ENCODE peak calls at places on chromosome 14, in ten cellular contexts. One of them, this sample, is unnamed. For H3K4me1 and H3K36me3, the result is how much of the 10 kb centered on the place peaks cover.

GRCh38 chr14:59483360-59483759 is 848 bp downstream of the L3HYPDH start:
- DNase-seq in psoas muscle: no peak
- DNase-seq in GM23338: no peak
- DNase-seq in stomach: no peak
- DNase-seq in thyroid gland: no peak
- DNase-seq in adipocyte: peak
- DNase-seq in aorta: peak
- DNase-seq in uterus: no peak
- DNase-seq in gastrocnemius medialis: no peak
- DNase-seq in upper lobe of right lung: no peak
- DNase-seq in this sample: no peak

GRCh38 chr14:91509083-91509877 is 830 bp downstream of the PPP4R3A start:
- DNase-seq in psoas muscle: peak
- DNase-seq in GM23338: peak
- DNase-seq in stomach: peak
- DNase-seq in thyroid gland: peak
- DNase-seq in adipocyte: peak
- DNase-seq in aorta: peak
- DNase-seq in uterus: no peak
- DNase-seq in gastrocnemius medialis: peak
- DNase-seq in upper lobe of right lung: peak
- DNase-seq in this sample: no peak

GRCh38 chr14:44833376-44833775 is 128.4 kb downstream of the KLHL28 start:
- DNase-seq in psoas muscle: no peak
- DNase-seq in GM23338: no peak
- DNase-seq in stomach: no peak
- DNase-seq in thyroid gland: no peak
- DNase-seq in adipocyte: no peak
- DNase-seq in aorta: no peak
- DNase-seq in uterus: no peak
- DNase-seq in gastrocnemius medialis: no peak
- DNase-seq in upper lobe of right lung: no peak
- DNase-seq in this sample: no peak

GRCh38 chr14:105313381-105314286 is 914 bp upstream of the PACS2 start:
- DNase-seq in psoas muscle: peak
- DNase-seq in GM23338: peak
- DNase-seq in stomach: peak
- DNase-seq in thyroid gland: peak
- DNase-seq in adipocyte: peak
- DNase-seq in aorta: peak
- DNase-seq in uterus: no peak
- DNase-seq in gastrocnemius medialis: no peak
- DNase-seq in upper lobe of right lung: no peak
- DNase-seq in this sample: no peak

GRCh38 chr14:60665178-60665555 is 15.9 kb upstream of the SIX1 start:
- DNase-seq in psoas muscle: no peak
- DNase-seq in GM23338: no peak
- DNase-seq in stomach: no peak
- DNase-seq in thyroid gland: no peak
- DNase-seq in adipocyte: no peak
- DNase-seq in aorta: no peak
- DNase-seq in uterus: no peak
- DNase-seq in gastrocnemius medialis: no peak
- DNase-seq in upper lobe of right lung: no peak
- DNase-seq in this sample: no peak

GRCh38 chr14:93952829-93953228 is 23.5 kb downstream of the ASB2 start:
- DNase-seq in psoas muscle: no peak
- DNase-seq in GM23338: peak
- DNase-seq in stomach: no peak
- DNase-seq in thyroid gland: no peak
- DNase-seq in adipocyte: no peak
- DNase-seq in aorta: no peak
- DNase-seq in uterus: no peak
- DNase-seq in gastrocnemius medialis: no peak
- DNase-seq in upper lobe of right lung: no peak
- DNase-seq in this sample: no peak

GRCh38 chr14:44463386-44464004 is 43.6 kb downstream of the FSCB start:
- DNase-seq in psoas muscle: no peak
- DNase-seq in GM23338: no peak
- DNase-seq in stomach: no peak
- DNase-seq in thyroid gland: no peak
- DNase-seq in adipocyte: no peak
- DNase-seq in aorta: no peak
- DNase-seq in uterus: no peak
- DNase-seq in gastrocnemius medialis: no peak
- DNase-seq in upper lobe of right lung: no peak
- DNase-seq in this sample: no peak

GRCh38 chr14:51488569-51489220 is 163.0 kb upstream of the FRMD6 start:
- DNase-seq in psoas muscle: no peak
- DNase-seq in GM23338: no peak
- DNase-seq in stomach: no peak
- DNase-seq in thyroid gland: no peak
- DNase-seq in adipocyte: no peak
- DNase-seq in aorta: no peak
- DNase-seq in uterus: no peak
- DNase-seq in gastrocnemius medialis: no peak
- DNase-seq in upper lobe of right lung: no peak
- DNase-seq in this sample: no peak

GRCh38 chr14:72610096-72610830 is 283.6 kb downstream of the DPF3 start:
- DNase-seq in psoas muscle: no peak
- DNase-seq in GM23338: no peak
- DNase-seq in stomach: no peak
- DNase-seq in thyroid gland: no peak
- DNase-seq in adipocyte: no peak
- DNase-seq in aorta: no peak
- DNase-seq in uterus: no peak
- DNase-seq in gastrocnemius medialis: no peak
- DNase-seq in upper lobe of right lung: no peak
- DNase-seq in this sample: peak

GRCh38 chr14:100144996-100145646 is 14.3 kb downstream of the DEGS2 start:
- DNase-seq in psoas muscle: no peak
- DNase-seq in GM23338: no peak
- DNase-seq in stomach: peak
- DNase-seq in thyroid gland: no peak
- DNase-seq in adipocyte: no peak
- DNase-seq in aorta: no peak
- DNase-seq in uterus: no peak
- DNase-seq in gastrocnemius medialis: no peak
- DNase-seq in upper lobe of right lung: no peak
- DNase-seq in this sample: no peak

GRCh38 chr14:61438860-61439765 is 117.7 kb downstream of the PRKCH start:
- DNase-seq in psoas muscle: no peak
- DNase-seq in GM23338: peak
- DNase-seq in stomach: peak
- DNase-seq in thyroid gland: peak
- DNase-seq in adipocyte: peak
- DNase-seq in aorta: no peak
- DNase-seq in uterus: peak
- DNase-seq in gastrocnemius medialis: peak
- DNase-seq in upper lobe of right lung: peak
- DNase-seq in this sample: peak

GRCh38 chr14:31965735-31966598 is 111.1 kb upstream of the ARHGAP5 start:
- DNase-seq in psoas muscle: no peak
- DNase-seq in GM23338: no peak
- DNase-seq in stomach: no peak
- DNase-seq in thyroid gland: no peak
- DNase-seq in adipocyte: no peak
- DNase-seq in aorta: no peak
- DNase-seq in uterus: no peak
- DNase-seq in gastrocnemius medialis: no peak
- DNase-seq in upper lobe of right lung: no peak
- DNase-seq in this sample: no peak

GRCh38 chr14:100770605-100771120 is 44.0 kb downstream of the DLK1 start:
- DNase-seq in psoas muscle: peak
- DNase-seq in GM23338: no peak
- DNase-seq in stomach: no peak
- DNase-seq in thyroid gland: no peak
- DNase-seq in adipocyte: no peak
- DNase-seq in aorta: peak
- DNase-seq in uterus: no peak
- DNase-seq in gastrocnemius medialis: no peak
- DNase-seq in upper lobe of right lung: no peak
- DNase-seq in this sample: no peak

GRCh38 chr14:20757963-20758362 is 10.2 kb upstream of the EDDM3B start:
- DNase-seq in psoas muscle: no peak
- DNase-seq in GM23338: peak
- DNase-seq in stomach: no peak
- DNase-seq in thyroid gland: no peak
- DNase-seq in adipocyte: no peak
- DNase-seq in aorta: no peak
- DNase-seq in uterus: no peak
- DNase-seq in gastrocnemius medialis: no peak
- DNase-seq in upper lobe of right lung: no peak
- DNase-seq in this sample: no peak

DNA sequence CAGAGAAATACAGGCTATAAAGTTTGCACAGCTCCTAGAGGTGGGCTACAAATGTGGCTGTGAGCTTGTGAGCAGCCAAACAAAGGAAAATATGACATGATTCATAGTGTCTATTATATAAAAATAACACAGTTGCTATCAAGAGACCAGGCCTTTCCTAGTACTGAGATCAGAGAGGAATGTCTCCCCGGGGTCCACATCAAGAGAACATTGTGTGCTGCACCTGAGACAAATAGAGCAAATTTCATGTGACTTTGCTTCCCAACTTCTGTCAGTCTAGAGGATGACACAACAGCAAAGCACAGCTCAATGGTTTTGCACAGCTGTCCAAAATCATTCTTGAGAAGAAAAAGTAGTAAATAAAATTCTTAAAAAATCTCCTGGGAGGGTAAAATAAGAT is 297.5 kb upstream of the PRKD1 start:
- DNase-seq in psoas muscle: peak
- DNase-seq in GM23338: no peak
- DNase-seq in stomach: no peak
- DNase-seq in thyroid gland: no peak
- DNase-seq in adipocyte: peak
- DNase-seq in aorta: no peak
- DNase-seq in uterus: peak
- DNase-seq in gastrocnemius medialis: peak
- DNase-seq in upper lobe of right lung: no peak
- DNase-seq in this sample: no peak
- H3K4me1 ChIP-seq in psoas muscle: under half
- H3K4me1 ChIP-seq in GM23338: under half
- H3K4me1 ChIP-seq in stomach: half or more
- H3K4me1 ChIP-seq in thyroid gland: under half
- H3K4me1 ChIP-seq in adipocyte: half or more
- H3K4me1 ChIP-seq in aorta: under half
- H3K4me1 ChIP-seq in uterus: under half
- H3K4me1 ChIP-seq in gastrocnemius medialis: under half
- H3K4me1 ChIP-seq in upper lobe of right lung: under half
- H3K4me1 ChIP-seq in this sample: under half

GRCh38 chr14:23359167-23359626 is 5.8 kb downstream of the EFS start:
- DNase-seq in psoas muscle: no peak
- DNase-seq in GM23338: no peak
- DNase-seq in stomach: no peak
- DNase-seq in thyroid gland: no peak
- DNase-seq in adipocyte: no peak
- DNase-seq in aorta: peak
- DNase-seq in uterus: no peak
- DNase-seq in gastrocnemius medialis: no peak
- DNase-seq in upper lobe of right lung: no peak
- DNase-seq in this sample: peak

GRCh38 chr14:23358553-23359166 is 6.0 kb upstream of the SLC22A17 start:
- DNase-seq in psoas muscle: no peak
- DNase-seq in GM23338: no peak
- DNase-seq in stomach: no peak
- DNase-seq in thyroid gland: no peak
- DNase-seq in adipocyte: no peak
- DNase-seq in aorta: peak
- DNase-seq in uterus: no peak
- DNase-seq in gastrocnemius medialis: no peak
- DNase-seq in upper lobe of right lung: no peak
- DNase-seq in this sample: peak

GRCh38 chr14:23357261-23357660 is 4.6 kb upstream of the SLC22A17 start:
- DNase-seq in psoas muscle: no peak
- DNase-seq in GM23338: no peak
- DNase-seq in stomach: no peak
- DNase-seq in thyroid gland: no peak
- DNase-seq in adipocyte: no peak
- DNase-seq in aorta: peak
- DNase-seq in uterus: no peak
- DNase-seq in gastrocnemius medialis: no peak
- DNase-seq in upper lobe of right lung: no peak
- DNase-seq in this sample: peak

GRCh38 chr14:23356662-23357061 is 4.0 kb upstream of the SLC22A17 start:
- DNase-seq in psoas muscle: no peak
- DNase-seq in GM23338: no peak
- DNase-seq in stomach: no peak
- DNase-seq in thyroid gland: no peak
- DNase-seq in adipocyte: no peak
- DNase-seq in aorta: peak
- DNase-seq in uterus: no peak
- DNase-seq in gastrocnemius medialis: no peak
- DNase-seq in upper lobe of right lung: no peak
- DNase-seq in this sample: peak

GRCh38 chr14:23358042-23358441 is 5.4 kb upstream of the SLC22A17 start:
- DNase-seq in psoas muscle: no peak
- DNase-seq in GM23338: no peak
- DNase-seq in stomach: no peak
- DNase-seq in thyroid gland: no peak
- DNase-seq in adipocyte: no peak
- DNase-seq in aorta: no peak
- DNase-seq in uterus: no peak
- DNase-seq in gastrocnemius medialis: no peak
- DNase-seq in upper lobe of right lung: no peak
- DNase-seq in this sample: no peak
- H3K36me3 ChIP-seq in psoas muscle: under half
- H3K36me3 ChIP-seq in GM23338: under half
- H3K36me3 ChIP-seq in stomach: under half
- H3K36me3 ChIP-seq in thyroid gland: under half
- H3K36me3 ChIP-seq in adipocyte: under half
- H3K36me3 ChIP-seq in aorta: under half
- H3K36me3 ChIP-seq in uterus: under half
- H3K36me3 ChIP-seq in gastrocnemius medialis: under half
- H3K36me3 ChIP-seq in upper lobe of right lung: under half
- H3K36me3 ChIP-seq in this sample: under half

GRCh38 chr14:55276736-55277135 is 5.5 kb downstream of the FBXO34 start:
- DNase-seq in psoas muscle: no peak
- DNase-seq in GM23338: no peak
- DNase-seq in stomach: no peak
- DNase-seq in thyroid gland: no peak
- DNase-seq in adipocyte: no peak
- DNase-seq in aorta: no peak
- DNase-seq in uterus: no peak
- DNase-seq in gastrocnemius medialis: no peak
- DNase-seq in upper lobe of right lung: no peak
- DNase-seq in this sample: no peak
- H3K4me1 ChIP-seq in psoas muscle: under half
- H3K4me1 ChIP-seq in GM23338: under half
- H3K4me1 ChIP-seq in stomach: half or more
- H3K4me1 ChIP-seq in thyroid gland: under half
- H3K4me1 ChIP-seq in adipocyte: under half
- H3K4me1 ChIP-seq in aorta: under half
- H3K4me1 ChIP-seq in uterus: under half
- H3K4me1 ChIP-seq in gastrocnemius medialis: half or more
- H3K4me1 ChIP-seq in upper lobe of right lung: under half
- H3K4me1 ChIP-seq in this sample: half or more

DNA sequence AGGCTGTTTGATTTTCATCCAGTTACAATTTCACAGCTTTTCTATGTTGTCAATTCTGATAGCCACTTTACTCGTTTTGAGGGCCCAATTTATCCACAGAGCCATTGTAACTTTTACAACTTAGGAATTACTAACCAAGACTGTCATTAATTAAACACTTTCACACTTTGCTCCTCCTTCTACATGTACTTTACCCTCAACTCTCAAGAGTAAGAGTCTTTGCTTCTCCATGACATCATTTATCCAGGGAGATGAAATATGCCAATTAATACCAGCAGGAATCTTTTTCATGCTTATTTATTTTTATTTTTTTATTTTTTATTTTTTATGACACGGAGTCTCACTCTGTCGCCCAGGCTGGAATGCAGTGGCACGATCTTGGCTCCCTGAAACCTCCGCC is 13.5 kb downstream of the SLIRP start:
- DNase-seq in psoas muscle: no peak
- DNase-seq in GM23338: no peak
- DNase-seq in stomach: no peak
- DNase-seq in thyroid gland: no peak
- DNase-seq in adipocyte: no peak
- DNase-seq in aorta: no peak
- DNase-seq in uterus: no peak
- DNase-seq in gastrocnemius medialis: no peak
- DNase-seq in upper lobe of right lung: no peak
- DNase-seq in this sample: no peak
- H3K36me3 ChIP-seq in psoas muscle: half or more
- H3K36me3 ChIP-seq in GM23338: half or more
- H3K36me3 ChIP-seq in stomach: half or more
- H3K36me3 ChIP-seq in thyroid gland: half or more
- H3K36me3 ChIP-seq in adipocyte: half or more
- H3K36me3 ChIP-seq in aorta: under half
- H3K36me3 ChIP-seq in uterus: under half
- H3K36me3 ChIP-seq in gastrocnemius medialis: half or more
- H3K36me3 ChIP-seq in upper lobe of right lung: half or more
- H3K36me3 ChIP-seq in this sample: half or more